ENCODE peak calls at places on chromosomes 13 and 19, in nine cellular contexts. G is AG20443; E is stimulated activated CD4-positive, alpha-beta T cell treated with anti-CD3 and anti-CD28 coated beads, Interleukin-2, amount 100 ng/mL, for 48 hours; I is effector memory CD8-positive, alpha-beta T cell; X is tibial nerve; D is activated naive CD8-positive, alpha-beta T cell treated with anti-CD3 and anti-CD28 coated beads, Interleukin-2, amount 10 ng/mL, durations not matched to agents 7 days and 5 days; P is mucosa of gallbladder; H is NCI-H1092 treated with DMSO at 0.1 percent for 48 hours; F is T-helper 2 cell. N is an unnamed sample.

GRCh38 chr19:38375098-38375493 is 725 bp downstream of the PSMD8 start:
- DNase-seq in X (no peak), D (no peak), I (no peak), H (no peak), P (no peak), G (no peak), E (no peak), F (no peak), N (no peak)

GRCh38 chr19:7500811-7501450 is 12.1 kb upstream of the PEX11G start:
- DNase-seq in X (no peak), F (no peak), I (no peak), G (peak), E (peak), H (peak), D (peak), P (peak), N (peak)

GRCh38 chr13:82245860-82246259 is 1636.4 kb downstream of the SLITRK1 start:
- DNase-seq in F (no peak), P (no peak), G (no peak), H (no peak), I (no peak), D (no peak), X (no peak), E (no peak), N (no peak)

GRCh38 chr13:50587122-50587521 is 256.4 kb downstream of the DLEU7 start:
- DNase-seq in F (no peak), E (no peak), I (no peak), G (no peak), H (no peak), X (no peak), P (no peak), D (no peak), N (no peak)

GRCh38 chr13:31322702-31323101 is 122.9 kb downstream of the B3GLCT start:
- DNase-seq in D (no peak), X (no peak), P (no peak), G (no peak), E (no peak), I (no peak), H (no peak), F (no peak), N (no peak)

GRCh38 chr19:51441410-51442390 is 16.6 kb downstream of the SIGLEC8 start:
- DNase-seq in P (no peak), G (no peak), I (peak), H (no peak), X (no peak), E (peak), D (peak), F (peak), N (no peak)

GRCh38 chr19:20167020-20167644 is at the start of gene ZNF486:
- DNase-seq in X (peak), I (peak), P (peak), F (peak), E (peak), D (peak), H (peak), G (peak), N (peak)

GRCh38 chr19:38319421-38320258 is at the start of gene KCNK6:
- DNase-seq in G (peak), I (peak), D (peak), F (no peak), X (no peak), H (no peak), E (peak), P (peak), N (peak)

GRCh38 chr19:411723-412355 is 2.9 kb upstream of the C2CD4C start:
- DNase-seq in D (no peak), I (no peak), G (no peak), E (no peak), F (no peak), P (no peak), H (no peak), X (no peak), N (no peak)

GRCh38 chr19:34364830-34365462 is at the start of gene GPI:
- DNase-seq in D (peak), I (peak), P (peak), G (peak), E (peak), H (peak), X (peak), F (peak), N (peak)

GRCh38 chr13:24777171-24777570 is 13.2 kb downstream of the RNF17 start:
- DNase-seq in H (no peak), X (no peak), D (no peak), I (no peak), F (no peak), E (no peak), P (no peak), G (no peak), N (no peak)

GRCh38 chr19:1618157-1619093 is 13.2 kb upstream of the UQCR11 start:
- DNase-seq in D (no peak), H (no peak), P (no peak), E (no peak), X (no peak), G (peak), I (no peak), F (no peak), N (peak)

GRCh38 chr19:44608391-44608821 is 5.0 kb upstream of the IGSF23 start:
- DNase-seq in E (no peak), F (no peak), H (peak), D (no peak), P (no peak), G (no peak), X (no peak), I (no peak), N (no peak)

GRCh38 chr13:39823063-39823713 is 167.7 kb downstream of the COG6 start:
- DNase-seq in I (no peak), G (no peak), E (no peak), P (no peak), F (no peak), D (no peak), X (no peak), H (no peak), N (no peak)